ENCODE peak calls at places on chromosomes 12 and 14, in four cellular contexts. G is left lung, Q is cardiac muscle cell, K is mammary epithelial cell. C is an unnamed sample. For H3K9me3, H3K4me1 and H3K27me3, the result is how much of the 10 kb centered on the place peaks cover.

GRCh38 chr14:29220077-29220476 is 453.5 kb downstream of the FOXG1 start:
- DNase-seq in G (no peak), Q (no peak), K (no peak), C (no peak)

GRCh38 chr12:50992814-50993213 is 33.4 kb downstream of the SLC11A2 start:
- DNase-seq in G (no peak), Q (peak), K (no peak), C (no peak)

GRCh38 chr14:75315143-75315542 is 36.5 kb downstream of the FOS start:
- DNase-seq in G (no peak), Q (peak), K (peak), C (no peak)

GRCh38 chr14:59769586-59769985 is 101.0 kb downstream of the RTN1 start:
- DNase-seq in G (no peak), Q (no peak), K (no peak), C (no peak)

GRCh38 chr14:64442300-64442988 is 22.9 kb upstream of the AKAP5 start:
- DNase-seq in G (no peak), Q (peak), K (no peak), C (no peak)

GRCh38 chr12:5073838-5074237 is 30.2 kb downstream of the KCNA5 start:
- DNase-seq in G (no peak), Q (peak), K (no peak), C (no peak)

GRCh38 chr14:103930051-103930604 is 1.9 kb downstream of the TDRD9 start:
- DNase-seq in G (no peak), Q (no peak), K (peak), C (no peak)

GRCh38 chr12:30977537-30978349 is 51.2 kb downstream of the TSPAN11 start:
- DNase-seq in G (no peak), Q (no peak), K (no peak), C (no peak)

GRCh38 chr12:3958534-3958933 is 85.3 kb upstream of the PARP11 start:
- DNase-seq in G (no peak), Q (no peak), K (no peak), C (no peak)

GRCh38 chr12:75725505-75726120 is 214.2 kb upstream of the KRR1 start:
- DNase-seq in G (no peak), Q (peak), K (peak), C (no peak)

GRCh38 chr12:45336762-45337596 is 121.1 kb downstream of the ANO6 start:
- DNase-seq in G (no peak), Q (peak), K (peak), C (no peak)

GRCh38 chr14:23071975-23072539 is 14.7 kb upstream of the CDH24 start:
- DNase-seq in G (no peak), Q (no peak), K (peak), C (no peak)

GRCh38 chr14:62546862-62547474 is 498.3 kb downstream of the KCNH5 start:
- DNase-seq in G (no peak), Q (no peak), K (peak), C (no peak)

GRCh38 chr12:79689477-79690155 is 1.1 kb downstream of the PAWR start:
- DNase-seq in G (peak), Q (peak), K (peak), C (no peak)

GRCh38 chr14:21070610-21071224 is 613 bp downstream of the ARHGEF40 start:
- DNase-seq in G (peak), Q (peak), K (no peak), C (no peak)

GRCh38 chr14:39025810-39026627 is 77.0 kb downstream of the SEC23A start:
- DNase-seq in G (no peak), Q (peak), K (no peak), C (no peak)

GRCh38 chr12:96186902-96187301 is 7.3 kb upstream of the ELK3 start:
- DNase-seq in G (no peak), Q (no peak), K (no peak), C (no peak)

GRCh38 chr14:91649930-91650329 is 82.0 kb downstream of the CATSPERB start:
- DNase-seq in G (no peak), Q (peak), K (peak), C (peak)

GRCh38 chr12:108616941-108617858 is 16.5 kb downstream of the SELPLG start:
- DNase-seq in G (peak), Q (no peak), K (peak), C (peak)

GRCh38 chr12:64323476-64324225 is 66.9 kb downstream of the C12orf56 start:
- DNase-seq in G (no peak), Q (no peak), K (no peak), C (no peak)

GRCh38 chr14:78754059-78754458 is 583.9 kb downstream of the NRXN3 start:
- DNase-seq in G (no peak), Q (no peak), K (no peak), C (no peak)

GRCh38 chr14:100438678-100439592 is 115.8 kb downstream of the SLC25A47 start:
- DNase-seq in G (no peak), Q (peak), K (peak), C (no peak)

GRCh38 chr14:105937253-105938054 is 411.1 kb downstream of the TMEM121 start:
- DNase-seq in G (no peak), Q (no peak), K (no peak), C (no peak)

GRCh38 chr14:103123128-103123633 is at the start of gene TNFAIP2:
- DNase-seq in G (peak), Q (peak), K (no peak), C (no peak)

GRCh38 chr14:100056964-100057817 is 8.0 kb upstream of the EVL start:
- DNase-seq in G (no peak), Q (peak), K (peak), C (peak)

GRCh38 chr14:52312872-52313492 is 1.1 kb upstream of the PTGER2 start:
- DNase-seq in G (no peak), Q (peak), K (no peak), C (no peak)

GRCh38 chr14:97580923-97581495 is 783.8 kb downstream of the VRK1 start:
- DNase-seq in G (no peak), Q (no peak), K (no peak), C (no peak)

GRCh38 chr14:58947816-58948440 is 240.5 kb upstream of the DAAM1 start:
- DNase-seq in G (no peak), Q (peak), K (no peak), C (peak)

GRCh38 chr14:69014829-69015259 is 35.7 kb upstream of the ACTN1 start:
- DNase-seq in G (no peak), Q (no peak), K (peak), C (no peak)

GRCh38 chr14:106841701-106842100 is 1315.3 kb downstream of the TMEM121 start:
- DNase-seq in G (no peak), Q (no peak), K (peak), C (no peak)

GRCh38 chr14:88792572-88793258 is at the start of gene EML5:
- DNase-seq in G (peak), Q (peak), K (peak), C (peak)

GRCh38 chr14:95432152-95433093 is 84.0 kb downstream of the SYNE3 start:
- DNase-seq in G (no peak), Q (peak), K (peak), C (no peak)

GRCh38 chr14:36208690-36209278 is 32.3 kb upstream of the PTCSC3 start:
- DNase-seq in G (no peak), Q (no peak), K (no peak), C (no peak)

GRCh38 chr14:103803661-103804060 is 43.7 kb downstream of the PPP1R13B start:
- DNase-seq in G (no peak), Q (peak), K (peak), C (no peak)

GRCh38 chr12:1533602-1534304 is 60.6 kb downstream of the FBXL14 start:
- DNase-seq in G (no peak), Q (no peak), K (peak), C (no peak)

GRCh38 chr12:48936379-48936979 is 11.2 kb upstream of the FKBP11 start:
- DNase-seq in G (no peak), Q (peak), K (peak), C (peak)

GRCh38 chr14:99393059-99393655 is 87.5 kb downstream of the SETD3 start:
- DNase-seq in G (no peak), Q (peak), K (peak), C (peak)

GRCh38 chr14:89902876-89903275 is 51.7 kb downstream of the EFCAB11 start:
- DNase-seq in G (no peak), Q (no peak), K (no peak), C (no peak)

GRCh38 chr12:132719141-132719953 is 8.7 kb downstream of the PGAM5 start:
- DNase-seq in G (peak), Q (no peak), K (peak), C (no peak)

GRCh38 chr14:19799880-19800279 is 3.7 kb upstream of the OR4N2 start:
- DNase-seq in G (peak), Q (no peak), K (no peak), C (no peak)

GRCh38 chr14:19800282-19801117 is 3.1 kb upstream of the OR4N2 start:
- DNase-seq in G (peak), Q (no peak), K (no peak), C (no peak)

GRCh38 chr14:19801118-19801464 is 2.5 kb upstream of the OR4N2 start:
- DNase-seq in G (no peak), Q (no peak), K (no peak), C (no peak)
- H3K9me3 ChIP-seq in G (under half), Q (under half), K (under half), C (under half)

GRCh38 chr12:114701104-114701414 is 17.1 kb upstream of the TBX3 start:
- DNase-seq in G (no peak), Q (no peak), K (no peak), C (no peak)
- H3K4me1 ChIP-seq in G (under half), Q (under half), K (under half), C (under half)

DNA sequence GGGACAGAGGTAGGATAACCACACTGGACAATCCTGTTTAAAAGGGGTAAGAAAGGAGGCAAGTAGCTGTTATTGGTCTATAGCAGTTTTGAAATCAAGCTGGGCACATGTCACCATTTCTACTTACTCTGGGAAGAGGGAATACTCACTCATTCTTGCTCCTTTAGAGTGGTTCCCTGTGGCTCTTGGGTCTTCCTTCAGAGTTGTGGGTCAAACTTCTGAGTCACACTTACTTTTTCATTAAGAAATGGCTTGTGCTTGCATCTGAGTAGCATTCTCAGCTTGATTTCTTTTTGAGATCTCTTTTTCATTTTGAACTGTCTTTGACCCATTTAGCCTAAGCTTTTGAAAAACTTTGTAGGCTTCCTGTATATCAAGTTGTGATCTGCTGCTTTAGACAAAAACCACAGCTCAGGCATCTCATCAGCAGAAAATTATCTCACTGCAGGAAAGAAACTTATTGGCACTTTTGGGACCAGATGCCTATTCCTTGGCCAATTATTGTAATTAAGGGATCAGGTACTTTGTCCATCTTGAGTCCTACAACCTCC is 122.2 kb downstream of the AEBP2 start:
- DNase-seq in G (no peak), Q (no peak), K (no peak), C (no peak)
- H3K27me3 ChIP-seq in G (under half), Q (under half), K (under half), C (under half)

DNA sequence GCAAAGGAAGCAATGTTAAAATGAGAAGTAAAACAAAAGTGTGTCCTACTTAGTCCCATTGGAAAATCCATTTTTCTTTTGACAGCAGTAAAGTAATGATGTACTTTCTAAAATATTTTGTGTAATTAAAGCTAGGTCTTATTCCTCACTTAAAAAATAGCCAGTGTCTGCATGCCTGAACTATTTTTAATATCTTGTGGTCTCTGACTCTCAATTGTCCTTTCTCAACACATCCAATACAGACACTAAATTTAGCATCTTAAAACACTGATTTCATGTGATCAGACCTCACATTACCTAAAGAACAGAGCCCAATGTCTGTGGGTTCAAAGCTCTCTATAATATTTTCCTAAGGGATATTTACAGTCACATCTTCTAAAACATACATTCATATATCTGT is 108.0 kb downstream of the DERA start:
- DNase-seq in G (no peak), Q (no peak), K (no peak), C (no peak)
- H3K9me3 ChIP-seq in G (under half), Q (under half), K (under half), C (under half)

GRCh38 chr12:20482680-20483079 is 114.3 kb downstream of the PDE3A start:
- DNase-seq in G (no peak), Q (no peak), K (no peak), C (no peak)
- H3K4me1 ChIP-seq in G (under half), Q (under half), K (under half), C (under half)

DNA sequence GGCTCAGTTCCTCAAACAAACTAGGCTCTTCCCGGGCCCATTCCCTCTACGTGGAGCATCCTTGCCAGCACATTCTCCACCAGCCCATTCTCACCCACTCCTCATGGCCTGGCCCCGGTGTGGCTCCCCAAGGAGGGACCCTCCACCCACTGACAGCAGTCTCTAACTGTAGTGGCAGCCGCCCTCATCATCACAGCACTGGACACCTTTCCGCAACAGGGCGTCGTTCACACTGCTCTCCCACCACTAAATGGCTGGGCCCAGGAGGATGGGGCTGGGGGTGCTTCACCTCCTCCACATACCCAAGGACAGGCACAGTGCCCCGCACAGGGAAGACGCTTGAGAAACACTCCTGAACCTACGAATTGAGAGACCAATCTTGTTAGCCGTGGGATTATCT is 123.0 kb downstream of the RIMBP2 start:
- DNase-seq in G (peak), Q (no peak), K (no peak), C (no peak)
- H3K27me3 ChIP-seq in G (under half), Q (under half), K (under half), C (under half)

GRCh38 chr14:25667387-25667786 is 617.4 kb upstream of the STXBP6 start:
- DNase-seq in G (no peak), Q (no peak), K (no peak), C (no peak)
- H3K9me3 ChIP-seq in G (under half), Q (under half), K (under half), C (under half)